ENCODE peak calls at places on chromosome 20, in eight cellular contexts. One of them, this sample, is unnamed.

GRCh38 chr20:41645372-41645771 is 27.2 kb upstream of the CHD6 start:
- DNase-seq in hepatocyte: no peak
- DNase-seq in PC-9: no peak
- DNase-seq in fibroblast of lung: no peak
- DNase-seq in MM.1S: no peak
- DNase-seq in GM23248: no peak
- DNase-seq in HCT116: no peak
- DNase-seq in neural progenitor cell: no peak
- DNase-seq in this sample: no peak

GRCh38 chr20:19598117-19598516 is 159.9 kb upstream of the RIN2 start:
- DNase-seq in MM.1S: no peak
- DNase-seq in neural progenitor cell: no peak
- DNase-seq in GM23248: no peak
- DNase-seq in hepatocyte: no peak
- DNase-seq in PC-9: peak
- DNase-seq in HCT116: no peak
- DNase-seq in fibroblast of lung: no peak
- DNase-seq in this sample: no peak

GRCh38 chr20:11697055-11697454 is 220.6 kb upstream of the BTBD3 start:
- DNase-seq in fibroblast of lung: no peak
- DNase-seq in GM23248: no peak
- DNase-seq in PC-9: no peak
- DNase-seq in MM.1S: no peak
- DNase-seq in HCT116: no peak
- DNase-seq in hepatocyte: peak
- DNase-seq in neural progenitor cell: no peak
- DNase-seq in this sample: no peak

GRCh38 chr20:41704896-41705295 is 86.7 kb upstream of the CHD6 start:
- DNase-seq in fibroblast of lung: no peak
- DNase-seq in PC-9: no peak
- DNase-seq in HCT116: no peak
- DNase-seq in neural progenitor cell: no peak
- DNase-seq in MM.1S: no peak
- DNase-seq in GM23248: no peak
- DNase-seq in hepatocyte: no peak
- DNase-seq in this sample: no peak

GRCh38 chr20:6017467-6017866 is 36.4 kb downstream of the LRRN4 start:
- DNase-seq in neural progenitor cell: no peak
- DNase-seq in HCT116: no peak
- DNase-seq in fibroblast of lung: no peak
- DNase-seq in GM23248: no peak
- DNase-seq in hepatocyte: no peak
- DNase-seq in PC-9: no peak
- DNase-seq in MM.1S: no peak
- DNase-seq in this sample: no peak

GRCh38 chr20:3804781-3805180 is 8.7 kb downstream of the CDC25B start:
- DNase-seq in hepatocyte: no peak
- DNase-seq in MM.1S: no peak
- DNase-seq in GM23248: no peak
- DNase-seq in neural progenitor cell: no peak
- DNase-seq in HCT116: no peak
- DNase-seq in PC-9: no peak
- DNase-seq in fibroblast of lung: no peak
- DNase-seq in this sample: no peak

GRCh38 chr20:19974621-19975435 is 42.3 kb upstream of the NAA20 start:
- DNase-seq in PC-9: peak
- DNase-seq in hepatocyte: peak
- DNase-seq in HCT116: no peak
- DNase-seq in MM.1S: no peak
- DNase-seq in neural progenitor cell: no peak
- DNase-seq in GM23248: peak
- DNase-seq in fibroblast of lung: peak
- DNase-seq in this sample: no peak

GRCh38 chr20:46939031-46939430 is 44.4 kb downstream of the EYA2 start:
- DNase-seq in hepatocyte: no peak
- DNase-seq in MM.1S: no peak
- DNase-seq in GM23248: peak
- DNase-seq in PC-9: peak
- DNase-seq in neural progenitor cell: peak
- DNase-seq in HCT116: peak
- DNase-seq in fibroblast of lung: no peak
- DNase-seq in this sample: no peak

GRCh38 chr20:39248851-39249485 is 286.8 kb downstream of the DHX35 start:
- DNase-seq in hepatocyte: no peak
- DNase-seq in GM23248: no peak
- DNase-seq in neural progenitor cell: no peak
- DNase-seq in PC-9: no peak
- DNase-seq in fibroblast of lung: no peak
- DNase-seq in HCT116: no peak
- DNase-seq in MM.1S: no peak
- DNase-seq in this sample: no peak

GRCh38 chr20:38217791-38218565 is 42.6 kb downstream of the KIAA1755 start:
- DNase-seq in hepatocyte: peak
- DNase-seq in fibroblast of lung: peak
- DNase-seq in HCT116: peak
- DNase-seq in neural progenitor cell: peak
- DNase-seq in PC-9: peak
- DNase-seq in MM.1S: no peak
- DNase-seq in GM23248: peak
- DNase-seq in this sample: no peak

GRCh38 chr20:25067102-25067987 is 9.4 kb upstream of the ACSS1 start:
- DNase-seq in neural progenitor cell: no peak
- DNase-seq in fibroblast of lung: no peak
- DNase-seq in PC-9: no peak
- DNase-seq in hepatocyte: no peak
- DNase-seq in GM23248: no peak
- DNase-seq in MM.1S: no peak
- DNase-seq in HCT116: no peak
- DNase-seq in this sample: no peak

GRCh38 chr20:23293689-23294088 is 56.9 kb upstream of the NXT1 start:
- DNase-seq in neural progenitor cell: no peak
- DNase-seq in MM.1S: no peak
- DNase-seq in hepatocyte: no peak
- DNase-seq in PC-9: no peak
- DNase-seq in GM23248: no peak
- DNase-seq in fibroblast of lung: no peak
- DNase-seq in HCT116: no peak
- DNase-seq in this sample: no peak

GRCh38 chr20:23291575-23292240 is 58.9 kb upstream of the NXT1 start:
- DNase-seq in MM.1S: no peak
- DNase-seq in PC-9: no peak
- DNase-seq in GM23248: no peak
- DNase-seq in fibroblast of lung: no peak
- DNase-seq in HCT116: no peak
- DNase-seq in hepatocyte: no peak
- DNase-seq in neural progenitor cell: no peak
- DNase-seq in this sample: no peak

GRCh38 chr20:23295934-23296333 is 54.7 kb upstream of the NXT1 start:
- DNase-seq in HCT116: no peak
- DNase-seq in hepatocyte: no peak
- DNase-seq in GM23248: no peak
- DNase-seq in fibroblast of lung: no peak
- DNase-seq in PC-9: no peak
- DNase-seq in MM.1S: no peak
- DNase-seq in neural progenitor cell: no peak
- DNase-seq in this sample: no peak

GRCh38 chr20:23294671-23295070 is 55.9 kb upstream of the NXT1 start:
- DNase-seq in HCT116: no peak
- DNase-seq in GM23248: no peak
- DNase-seq in hepatocyte: no peak
- DNase-seq in fibroblast of lung: no peak
- DNase-seq in PC-9: no peak
- DNase-seq in neural progenitor cell: no peak
- DNase-seq in MM.1S: no peak
- DNase-seq in this sample: no peak

DNA sequence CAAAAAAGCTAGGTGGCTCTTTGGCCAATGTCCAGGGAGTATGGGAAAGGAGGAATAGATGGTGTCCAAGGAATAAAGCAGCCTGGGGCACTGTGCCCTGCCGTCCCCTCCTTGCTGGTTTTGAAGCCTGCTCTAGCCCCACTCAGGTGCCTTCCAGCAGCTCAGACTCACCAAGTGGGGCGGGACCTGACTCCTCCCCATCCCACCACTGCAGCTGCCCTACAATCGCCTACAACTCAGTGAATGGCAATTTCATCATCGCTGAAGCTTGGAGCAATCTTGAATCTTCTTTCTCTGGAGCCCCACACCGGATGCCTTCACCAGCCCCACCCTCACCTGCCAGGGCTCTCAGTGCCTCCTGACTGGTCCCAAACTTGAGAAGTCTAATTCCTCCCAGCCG is 56.4 kb upstream of the NXT1 start:
- DNase-seq in hepatocyte: no peak
- DNase-seq in GM23248: no peak
- DNase-seq in fibroblast of lung: no peak
- DNase-seq in neural progenitor cell: no peak
- DNase-seq in PC-9: no peak
- DNase-seq in HCT116: no peak
- DNase-seq in MM.1S: no peak
- DNase-seq in this sample: no peak
- H3K27ac ChIP-seq in hepatocyte: no peak
- H3K27ac ChIP-seq in GM23248: no peak
- H3K27ac ChIP-seq in fibroblast of lung: no peak
- H3K27ac ChIP-seq in neural progenitor cell: no peak
- H3K27ac ChIP-seq in PC-9: no peak
- H3K27ac ChIP-seq in HCT116: no peak
- H3K27ac ChIP-seq in MM.1S: no peak
- H3K27ac ChIP-seq in this sample: no peak

DNA sequence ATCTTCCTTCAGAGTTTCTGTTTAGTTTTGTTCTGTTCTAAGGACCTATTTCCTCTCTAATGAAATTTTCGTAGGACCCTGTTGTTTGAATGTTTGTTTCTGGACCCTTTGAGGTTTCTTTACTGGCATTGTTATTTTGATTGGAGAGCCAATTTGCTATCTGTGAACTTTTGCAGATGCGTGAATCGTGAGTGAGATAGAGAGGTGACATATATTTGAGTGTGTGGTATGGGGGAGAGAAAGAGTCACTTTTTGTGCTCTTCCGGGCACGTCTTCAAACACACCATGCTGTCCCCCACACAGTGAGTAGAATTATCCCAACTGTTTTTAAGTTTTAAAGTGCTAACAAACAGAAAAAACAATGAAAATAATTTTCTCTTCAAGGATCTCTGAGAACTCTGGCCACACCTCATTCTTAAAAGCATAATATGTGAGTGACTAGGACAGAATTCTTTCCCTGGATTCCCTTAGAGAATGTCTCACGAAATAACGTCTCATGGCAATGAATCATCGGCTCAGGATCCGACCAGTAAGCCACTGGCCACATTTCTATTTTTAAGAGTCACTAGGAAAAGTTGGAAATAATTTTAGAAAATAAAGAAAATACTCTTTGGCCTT is 235.6 kb upstream of the ZNF217 start:
- DNase-seq in HCT116: peak
- DNase-seq in GM23248: peak
- DNase-seq in fibroblast of lung: peak
- DNase-seq in MM.1S: no peak
- DNase-seq in hepatocyte: peak
- DNase-seq in PC-9: peak
- DNase-seq in neural progenitor cell: no peak
- DNase-seq in this sample: no peak
- H3K4me3 ChIP-seq in HCT116: peak
- H3K4me3 ChIP-seq in GM23248: peak
- H3K4me3 ChIP-seq in fibroblast of lung: peak
- H3K4me3 ChIP-seq in MM.1S: peak
- H3K4me3 ChIP-seq in hepatocyte: no peak
- H3K4me3 ChIP-seq in PC-9: peak
- H3K4me3 ChIP-seq in neural progenitor cell: no peak
- H3K4me3 ChIP-seq in this sample: peak

GRCh38 chr20:2757969-2758368 is 42.5 kb downstream of the CPXM1 start:
- DNase-seq in MM.1S: no peak
- DNase-seq in PC-9: no peak
- DNase-seq in HCT116: no peak
- DNase-seq in hepatocyte: no peak
- DNase-seq in fibroblast of lung: no peak
- DNase-seq in neural progenitor cell: no peak
- DNase-seq in GM23248: no peak
- DNase-seq in this sample: no peak

GRCh38 chr20:2759143-2759542 is 41.3 kb downstream of the CPXM1 start:
- DNase-seq in hepatocyte: no peak
- DNase-seq in HCT116: no peak
- DNase-seq in fibroblast of lung: no peak
- DNase-seq in PC-9: no peak
- DNase-seq in neural progenitor cell: no peak
- DNase-seq in MM.1S: no peak
- DNase-seq in GM23248: no peak
- DNase-seq in this sample: no peak

GRCh38 chr20:2761885-2762284 is 38.5 kb downstream of the CPXM1 start:
- DNase-seq in MM.1S: no peak
- DNase-seq in PC-9: no peak
- DNase-seq in GM23248: no peak
- DNase-seq in neural progenitor cell: no peak
- DNase-seq in HCT116: no peak
- DNase-seq in hepatocyte: no peak
- DNase-seq in fibroblast of lung: no peak
- DNase-seq in this sample: no peak

GRCh38 chr20:2760381-2761305 is 39.8 kb downstream of the CPXM1 start:
- DNase-seq in HCT116: no peak
- DNase-seq in neural progenitor cell: no peak
- DNase-seq in fibroblast of lung: no peak
- DNase-seq in PC-9: no peak
- DNase-seq in GM23248: no peak
- DNase-seq in MM.1S: no peak
- DNase-seq in hepatocyte: no peak
- DNase-seq in this sample: no peak

DNA sequence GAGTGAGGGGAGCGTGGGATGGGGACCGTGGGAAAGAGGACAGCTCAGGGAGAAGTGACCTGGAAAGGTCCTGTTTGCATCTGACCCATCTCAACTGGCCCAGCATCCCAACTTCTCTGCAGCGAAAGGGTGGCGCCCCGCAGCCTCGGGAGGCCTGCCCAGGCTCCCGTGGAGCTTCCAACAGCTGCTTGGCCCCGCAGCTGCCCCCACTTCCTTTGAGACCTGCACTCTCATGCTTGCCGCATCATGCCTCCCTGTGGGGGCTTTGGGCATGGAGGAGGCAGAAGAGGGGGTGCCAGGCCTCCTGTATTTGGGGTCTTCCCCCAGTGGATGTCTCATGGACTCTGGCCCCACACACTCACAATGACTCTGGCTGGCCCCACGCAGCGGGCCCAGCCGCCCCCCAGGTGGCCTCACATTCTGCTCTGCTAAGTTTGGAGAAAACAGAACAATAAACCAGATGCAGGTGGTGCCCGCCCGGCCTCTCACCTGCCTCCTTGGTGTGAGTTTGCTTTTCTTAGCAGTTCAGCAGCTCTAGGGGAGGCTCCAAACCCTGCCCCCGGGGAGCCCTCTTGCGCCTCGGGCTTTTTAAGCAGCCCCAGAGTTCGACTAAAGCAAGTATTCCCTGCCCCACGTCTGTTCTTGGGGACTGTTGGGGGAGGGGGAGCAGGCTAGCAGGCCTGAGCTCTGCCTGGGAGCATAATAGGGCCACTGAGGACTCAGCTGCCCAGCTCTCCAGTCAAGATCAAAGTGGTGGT is 40.6 kb downstream of the CPXM1 start:
- DNase-seq in GM23248: no peak
- DNase-seq in neural progenitor cell: no peak
- DNase-seq in hepatocyte: no peak
- DNase-seq in HCT116: no peak
- DNase-seq in fibroblast of lung: no peak
- DNase-seq in MM.1S: no peak
- DNase-seq in PC-9: no peak
- DNase-seq in this sample: no peak
- TF ChIP-seq EZH2 in GM23248: no peak
- TF ChIP-seq EZH2 in neural progenitor cell: no peak
- TF ChIP-seq EZH2 in hepatocyte: no peak
- TF ChIP-seq EZH2 in HCT116: no peak
- TF ChIP-seq EZH2 in fibroblast of lung: no peak
- TF ChIP-seq EZH2 in MM.1S: no peak
- TF ChIP-seq EZH2 in PC-9: no peak
- TF ChIP-seq EZH2 in this sample: no peak

GRCh38 chr20:32449057-32449889 is 91.1 kb downstream of the ASXL1 start:
- DNase-seq in hepatocyte: no peak
- DNase-seq in fibroblast of lung: no peak
- DNase-seq in HCT116: no peak
- DNase-seq in neural progenitor cell: no peak
- DNase-seq in PC-9: no peak
- DNase-seq in MM.1S: no peak
- DNase-seq in GM23248: no peak
- DNase-seq in this sample: no peak
- H3K27ac ChIP-seq in hepatocyte: no peak
- H3K27ac ChIP-seq in fibroblast of lung: no peak
- H3K27ac ChIP-seq in HCT116: no peak
- H3K27ac ChIP-seq in neural progenitor cell: no peak
- H3K27ac ChIP-seq in PC-9: no peak
- H3K27ac ChIP-seq in MM.1S: no peak
- H3K27ac ChIP-seq in GM23248: no peak
- H3K27ac ChIP-seq in this sample: peak

This sample was measured in SK-N-MC.